ENCODE peak calls at places on chromosome 2, in nine cellular contexts. One of them, this sample, is unnamed.
A peak's percentile ranks its signal among the peaks of the same experiment; 100 is the strongest.

GRCh38 chr2:3001595-3002184 is 375.9 kb downstream of the EIPR1 start:
- DNase-seq in memory B cell: no peak
- DNase-seq in spleen: no peak
- DNase-seq in activated gamma-delta T cell treated with Interleukin-2 at 50 U/mL for 16 hours: no peak
- DNase-seq in T-helper 17 cell: no peak
- DNase-seq in H9: no peak
- DNase-seq in ELR: no peak
- DNase-seq in NCI-H2081 treated with DMSO at 0.1 percent for 48 hours: no peak
- DNase-seq in T-helper 9 cell: no peak
- DNase-seq in this sample: no peak

GRCh38 chr2:207311316-207312005 is 145.7 kb upstream of the KLF7 start:
- DNase-seq in memory B cell: no peak
- DNase-seq in spleen: no peak
- DNase-seq in activated gamma-delta T cell treated with Interleukin-2 at 50 U/mL for 16 hours: no peak
- DNase-seq in T-helper 17 cell: no peak
- DNase-seq in H9: no peak
- DNase-seq in ELR: peak; percentile 97
- DNase-seq in NCI-H2081 treated with DMSO at 0.1 percent for 48 hours: no peak
- DNase-seq in T-helper 9 cell: no peak
- DNase-seq in this sample: no peak

GRCh38 chr2:151808258-151809072 is 19.8 kb downstream of the ARL5A start:
- DNase-seq in memory B cell: no peak
- DNase-seq in spleen: no peak
- DNase-seq in activated gamma-delta T cell treated with Interleukin-2 at 50 U/mL for 16 hours: no peak
- DNase-seq in T-helper 17 cell: no peak
- DNase-seq in H9: no peak
- DNase-seq in ELR: peak; percentile 46
- DNase-seq in NCI-H2081 treated with DMSO at 0.1 percent for 48 hours: no peak
- DNase-seq in T-helper 9 cell: no peak
- DNase-seq in this sample: no peak

GRCh38 chr2:36414307-36414706 is 58.7 kb downstream of the CRIM1 start:
- DNase-seq in memory B cell: no peak
- DNase-seq in spleen: no peak
- DNase-seq in activated gamma-delta T cell treated with Interleukin-2 at 50 U/mL for 16 hours: no peak
- DNase-seq in T-helper 17 cell: no peak
- DNase-seq in H9: no peak
- DNase-seq in ELR: no peak
- DNase-seq in NCI-H2081 treated with DMSO at 0.1 percent for 48 hours: no peak
- DNase-seq in T-helper 9 cell: no peak
- DNase-seq in this sample: no peak

GRCh38 chr2:2660789-2661355 is 329.8 kb upstream of the MYT1L start:
- DNase-seq in memory B cell: no peak
- DNase-seq in spleen: no peak
- DNase-seq in activated gamma-delta T cell treated with Interleukin-2 at 50 U/mL for 16 hours: no peak
- DNase-seq in T-helper 17 cell: no peak
- DNase-seq in H9: no peak
- DNase-seq in ELR: no peak
- DNase-seq in NCI-H2081 treated with DMSO at 0.1 percent for 48 hours: no peak
- DNase-seq in T-helper 9 cell: no peak
- DNase-seq in this sample: no peak

GRCh38 chr2:33133436-33133835 is 186.7 kb downstream of the LTBP1 start:
- DNase-seq in memory B cell: no peak
- DNase-seq in spleen: no peak
- DNase-seq in activated gamma-delta T cell treated with Interleukin-2 at 50 U/mL for 16 hours: no peak
- DNase-seq in T-helper 17 cell: no peak
- DNase-seq in H9: no peak
- DNase-seq in ELR: no peak
- DNase-seq in NCI-H2081 treated with DMSO at 0.1 percent for 48 hours: no peak
- DNase-seq in T-helper 9 cell: no peak
- DNase-seq in this sample: no peak

GRCh38 chr2:240878341-240878936 is 9.8 kb downstream of the AGXT start:
- DNase-seq in memory B cell: no peak
- DNase-seq in spleen: peak; percentile 63
- DNase-seq in activated gamma-delta T cell treated with Interleukin-2 at 50 U/mL for 16 hours: no peak
- DNase-seq in T-helper 17 cell: peak; percentile 7
- DNase-seq in H9: no peak
- DNase-seq in ELR: no peak
- DNase-seq in NCI-H2081 treated with DMSO at 0.1 percent for 48 hours: no peak
- DNase-seq in T-helper 9 cell: no peak
- DNase-seq in this sample: no peak

GRCh38 chr2:115763601-115764000 is 1321.2 kb downstream of the DPP10 start:
- DNase-seq in memory B cell: no peak
- DNase-seq in spleen: no peak
- DNase-seq in activated gamma-delta T cell treated with Interleukin-2 at 50 U/mL for 16 hours: no peak
- DNase-seq in T-helper 17 cell: no peak
- DNase-seq in H9: no peak
- DNase-seq in ELR: no peak
- DNase-seq in NCI-H2081 treated with DMSO at 0.1 percent for 48 hours: no peak
- DNase-seq in T-helper 9 cell: no peak
- DNase-seq in this sample: no peak

GRCh38 chr2:169034984-169035544 is 3.9 kb upstream of the ABCB11 start:
- DNase-seq in memory B cell: no peak
- DNase-seq in spleen: no peak
- DNase-seq in activated gamma-delta T cell treated with Interleukin-2 at 50 U/mL for 16 hours: no peak
- DNase-seq in T-helper 17 cell: no peak
- DNase-seq in H9: no peak
- DNase-seq in ELR: no peak
- DNase-seq in NCI-H2081 treated with DMSO at 0.1 percent for 48 hours: no peak
- DNase-seq in T-helper 9 cell: no peak
- DNase-seq in this sample: no peak

GRCh38 chr2:83103602-83104001 is 1355.5 kb downstream of the SUCLG1 start:
- DNase-seq in memory B cell: no peak
- DNase-seq in spleen: no peak
- DNase-seq in activated gamma-delta T cell treated with Interleukin-2 at 50 U/mL for 16 hours: no peak
- DNase-seq in T-helper 17 cell: no peak
- DNase-seq in H9: no peak
- DNase-seq in ELR: peak; percentile 82
- DNase-seq in NCI-H2081 treated with DMSO at 0.1 percent for 48 hours: no peak
- DNase-seq in T-helper 9 cell: no peak
- DNase-seq in this sample: no peak

GRCh38 chr2:210617732-210618330 is 61.4 kb downstream of the CPS1 start:
- DNase-seq in memory B cell: no peak
- DNase-seq in spleen: no peak
- DNase-seq in activated gamma-delta T cell treated with Interleukin-2 at 50 U/mL for 16 hours: no peak
- DNase-seq in T-helper 17 cell: no peak
- DNase-seq in H9: no peak
- DNase-seq in ELR: peak; percentile 69
- DNase-seq in NCI-H2081 treated with DMSO at 0.1 percent for 48 hours: peak; percentile 69
- DNase-seq in T-helper 9 cell: no peak
- DNase-seq in this sample: no peak

GRCh38 chr2:241123816-241124536 is 21.9 kb upstream of the MTERF4 start:
- DNase-seq in memory B cell: no peak
- DNase-seq in spleen: no peak
- DNase-seq in activated gamma-delta T cell treated with Interleukin-2 at 50 U/mL for 16 hours: no peak
- DNase-seq in T-helper 17 cell: peak; percentile 30
- DNase-seq in H9: no peak
- DNase-seq in ELR: no peak
- DNase-seq in NCI-H2081 treated with DMSO at 0.1 percent for 48 hours: no peak
- DNase-seq in T-helper 9 cell: peak; percentile 40
- DNase-seq in this sample: peak; percentile 54

GRCh38 chr2:160612266-160612864 is 118.8 kb upstream of the RBMS1 start:
- DNase-seq in memory B cell: no peak
- DNase-seq in spleen: no peak
- DNase-seq in activated gamma-delta T cell treated with Interleukin-2 at 50 U/mL for 16 hours: no peak
- DNase-seq in T-helper 17 cell: no peak
- DNase-seq in H9: no peak
- DNase-seq in ELR: peak; percentile 30
- DNase-seq in NCI-H2081 treated with DMSO at 0.1 percent for 48 hours: no peak
- DNase-seq in T-helper 9 cell: no peak
- DNase-seq in this sample: no peak

GRCh38 chr2:232541195-232541960 is 1.9 kb downstream of the CHRNG start:
- DNase-seq in memory B cell: no peak
- DNase-seq in spleen: peak; percentile 77
- DNase-seq in activated gamma-delta T cell treated with Interleukin-2 at 50 U/mL for 16 hours: no peak
- DNase-seq in T-helper 17 cell: no peak
- DNase-seq in H9: no peak
- DNase-seq in ELR: no peak
- DNase-seq in NCI-H2081 treated with DMSO at 0.1 percent for 48 hours: no peak
- DNase-seq in T-helper 9 cell: no peak
- DNase-seq in this sample: no peak

GRCh38 chr2:148967484-148967883 is 71.0 kb upstream of the LYPD6B start:
- DNase-seq in memory B cell: no peak
- DNase-seq in spleen: no peak
- DNase-seq in activated gamma-delta T cell treated with Interleukin-2 at 50 U/mL for 16 hours: no peak
- DNase-seq in T-helper 17 cell: no peak
- DNase-seq in H9: no peak
- DNase-seq in ELR: no peak
- DNase-seq in NCI-H2081 treated with DMSO at 0.1 percent for 48 hours: no peak
- DNase-seq in T-helper 9 cell: no peak
- DNase-seq in this sample: no peak

GRCh38 chr2:99680946-99681345 is 191.1 kb upstream of the REV1 start:
- DNase-seq in memory B cell: no peak
- DNase-seq in spleen: no peak
- DNase-seq in activated gamma-delta T cell treated with Interleukin-2 at 50 U/mL for 16 hours: no peak
- DNase-seq in T-helper 17 cell: no peak
- DNase-seq in H9: no peak
- DNase-seq in ELR: peak; percentile 84
- DNase-seq in NCI-H2081 treated with DMSO at 0.1 percent for 48 hours: no peak
- DNase-seq in T-helper 9 cell: no peak
- DNase-seq in this sample: no peak

GRCh38 chr2:183078163-183078466 is 432 bp upstream of the DUSP19 start:
- DNase-seq in memory B cell: no peak
- DNase-seq in spleen: peak; percentile 76
- DNase-seq in activated gamma-delta T cell treated with Interleukin-2 at 50 U/mL for 16 hours: no peak
- DNase-seq in T-helper 17 cell: no peak
- DNase-seq in H9: peak; percentile 74
- DNase-seq in ELR: no peak
- DNase-seq in NCI-H2081 treated with DMSO at 0.1 percent for 48 hours: no peak
- DNase-seq in T-helper 9 cell: no peak
- DNase-seq in this sample: no peak

GRCh38 chr2:96103906-96104861 is 12.2 kb downstream of the ADRA2B start:
- DNase-seq in memory B cell: no peak
- DNase-seq in spleen: peak; percentile 62
- DNase-seq in activated gamma-delta T cell treated with Interleukin-2 at 50 U/mL for 16 hours: no peak
- DNase-seq in T-helper 17 cell: no peak
- DNase-seq in H9: peak; percentile 22
- DNase-seq in ELR: no peak
- DNase-seq in NCI-H2081 treated with DMSO at 0.1 percent for 48 hours: no peak
- DNase-seq in T-helper 9 cell: no peak
- DNase-seq in this sample: no peak

GRCh38 chr2:199940373-199940772 is 14.9 kb downstream of the TYW5 start:
- DNase-seq in memory B cell: no peak
- DNase-seq in spleen: no peak
- DNase-seq in activated gamma-delta T cell treated with Interleukin-2 at 50 U/mL for 16 hours: no peak
- DNase-seq in T-helper 17 cell: no peak
- DNase-seq in H9: no peak
- DNase-seq in ELR: peak; percentile 71
- DNase-seq in NCI-H2081 treated with DMSO at 0.1 percent for 48 hours: no peak
- DNase-seq in T-helper 9 cell: no peak
- DNase-seq in this sample: no peak